ENCODE peak calls at places on chromosomes 12 and 14, in eight cellular contexts. J is breast epithelium, Y is SK-N-SH, E is HepG2, S is HCT116, G is Panc1, O is GM12878, P is spleen. U is an unnamed sample. For H3K36me3 and H3K4me1, the result is how much of the 10 kb centered on the place peaks cover.

GRCh38 chr14:74302160-74302628 is 540 bp downstream of the ABCD4 start:
- DNase-seq in J (no peak), Y (peak), E (peak), S (no peak), G (no peak), O (peak), P (no peak), U (no peak)

GRCh38 chr12:76685246-76685678 is 78.7 kb upstream of the ZDHHC17 start:
- DNase-seq in J (no peak), Y (no peak), E (no peak), S (no peak), G (no peak), O (no peak), P (no peak), U (no peak)

GRCh38 chr12:124391340-124392261 is 96.7 kb downstream of the RFLNA start:
- DNase-seq in J (peak), Y (no peak), E (no peak), S (peak), G (no peak), O (peak), P (peak), U (no peak)

GRCh38 chr12:51082561-51083139 is 746 bp downstream of the CSRNP2 start:
- DNase-seq in J (no peak), Y (no peak), E (peak), S (no peak), G (no peak), O (no peak), P (no peak), U (no peak)

GRCh38 chr14:23168246-23168645 is 15.2 kb downstream of the SLC7A8 start:
- DNase-seq in J (no peak), Y (no peak), E (no peak), S (no peak), G (no peak), O (no peak), P (no peak), U (no peak)

GRCh38 chr12:51225800-51226199 is 7.9 kb upstream of the POU6F1 start:
- DNase-seq in J (no peak), Y (no peak), E (no peak), S (no peak), G (no peak), O (no peak), P (no peak), U (no peak)

GRCh38 chr12:41981758-41982157 is 162.9 kb downstream of the GXYLT1 start:
- DNase-seq in J (no peak), Y (no peak), E (no peak), S (peak), G (no peak), O (no peak), P (no peak), U (no peak)

GRCh38 chr14:57611555-57612075 is 118.0 kb upstream of the CCDC198 start:
- DNase-seq in J (no peak), Y (no peak), E (no peak), S (no peak), G (no peak), O (no peak), P (no peak), U (no peak)

GRCh38 chr12:90896164-90896563 is 58.8 kb downstream of the CCER1 start:
- DNase-seq in J (no peak), Y (no peak), E (no peak), S (peak), G (no peak), O (no peak), P (no peak), U (no peak)

GRCh38 chr14:50961606-50962259 is 17.4 kb upstream of the PYGL start:
- DNase-seq in J (no peak), Y (peak), E (no peak), S (no peak), G (peak), O (no peak), P (no peak), U (no peak)

GRCh38 chr12:122880155-122880605 is 15.7 kb downstream of the VPS37B start:
- DNase-seq in J (no peak), Y (no peak), E (no peak), S (no peak), G (no peak), O (no peak), P (no peak), U (no peak)

GRCh38 chr14:68955164-68955921 is 23.8 kb downstream of the ACTN1 start:
- DNase-seq in J (no peak), Y (no peak), E (peak), S (no peak), G (no peak), O (no peak), P (no peak), U (no peak)

GRCh38 chr14:53304726-53305381 is 151.7 kb upstream of the DDHD1 start:
- DNase-seq in J (no peak), Y (no peak), E (no peak), S (no peak), G (no peak), O (no peak), P (no peak), U (no peak)

GRCh38 chr12:65823481-65824313 is 586 bp upstream of the HMGA2 start:
- DNase-seq in J (no peak), Y (peak), E (peak), S (peak), G (peak), O (no peak), P (peak), U (no peak)

GRCh38 chr12:6167327-6168280 is 32.6 kb upstream of the CD9 start:
- DNase-seq in J (no peak), Y (no peak), E (peak), S (peak), G (peak), O (peak), P (peak), U (no peak)

GRCh38 chr12:109766251-109766778 is 52.7 kb downstream of the FAM222A start:
- DNase-seq in J (no peak), Y (peak), E (no peak), S (no peak), G (no peak), O (no peak), P (no peak), U (no peak)

GRCh38 chr14:53409974-53410373 is 256.9 kb upstream of the DDHD1 start:
- DNase-seq in J (no peak), Y (no peak), E (no peak), S (no peak), G (no peak), O (no peak), P (no peak), U (no peak)

GRCh38 chr14:55749201-55749812 is 169.3 kb downstream of the KTN1 start:
- DNase-seq in J (peak), Y (no peak), E (no peak), S (no peak), G (no peak), O (no peak), P (no peak), U (no peak)

GRCh38 chr12:13992585-13992984 is 11.2 kb upstream of the GRIN2B start:
- DNase-seq in J (no peak), Y (no peak), E (peak), S (no peak), G (no peak), O (no peak), P (no peak), U (no peak)

GRCh38 chr12:114003286-114003685 is 37.2 kb upstream of the RBM19 start:
- DNase-seq in J (no peak), Y (no peak), E (no peak), S (no peak), G (no peak), O (no peak), P (no peak), U (no peak)
- H3K36me3 ChIP-seq in J (under half), Y (under half), E (under half), S (under half), G (under half), O (under half), P (under half), U (under half)

GRCh38 chr12:53483225-53483978 is 15.9 kb downstream of the MAP3K12 start:
- DNase-seq in J (no peak), Y (no peak), E (no peak), S (no peak), G (no peak), O (no peak), P (no peak), U (no peak)
- TF ChIP-seq POLR2AphosphoS5 in J (peak), Y (peak), E (peak), S (peak), G (peak), O (peak), P (peak), U (no peak)

GRCh38 chr12:116127858-116128257 is 149.6 kb downstream of the MED13L start:
- DNase-seq in J (no peak), Y (no peak), E (no peak), S (no peak), G (no peak), O (no peak), P (no peak), U (no peak)
- H3K4me1 ChIP-seq in J (under half), Y (under half), E (half or more), S (under half), G (half or more), O (under half), P (under half), U (half or more)

GRCh38 chr14:96307434-96307833 is 51.4 kb downstream of the BDKRB1 start:
- DNase-seq in J (no peak), Y (no peak), E (peak), S (no peak), G (no peak), O (no peak), P (no peak), U (no peak)
- H3K36me3 ChIP-seq in J (under half), Y (half or more), E (under half), S (under half), G (under half), O (under half), P (half or more), U (half or more)

GRCh38 chr14:92575061-92575772 is 61.6 kb downstream of the RIN3 start:
- DNase-seq in J (no peak), Y (no peak), E (no peak), S (no peak), G (no peak), O (no peak), P (peak), U (no peak)
- TF ChIP-seq POLR2AphosphoS5 in J (no peak), Y (no peak), E (no peak), S (no peak), G (no peak), O (no peak), P (no peak), U (no peak)

U was measured in vagina.